ENCODE peak calls at places on chromosomes 4 and X, in ten cellular contexts. One of them, this sample, is unnamed. For H3K36me3, the result is how much of the 10 kb centered on the place peaks cover.

GRCh38 chr4:118834960-118835895 is 698 bp downstream of the SEC24D start:
- DNase-seq in cardiac muscle cell: peak
- DNase-seq in psoas muscle: peak
- DNase-seq in fibroblast of lung: peak
- DNase-seq in neural progenitor cell: peak
- DNase-seq in bronchial epithelial cell: peak
- DNase-seq in sigmoid colon: peak
- DNase-seq in hepatocyte: peak
- DNase-seq in thoracic aorta: peak
- DNase-seq in left lung: peak
- DNase-seq in this sample: peak

GRCh38 chr4:4443821-4444220 is 56.9 kb downstream of the NSG1 start:
- DNase-seq in cardiac muscle cell: no peak
- DNase-seq in psoas muscle: no peak
- DNase-seq in fibroblast of lung: peak
- DNase-seq in neural progenitor cell: no peak
- DNase-seq in bronchial epithelial cell: no peak
- DNase-seq in sigmoid colon: no peak
- DNase-seq in hepatocyte: peak
- DNase-seq in thoracic aorta: no peak
- DNase-seq in left lung: no peak
- DNase-seq in this sample: no peak

GRCh38 chrX:110081740-110082139 is 78.8 kb downstream of the TMEM164 start:
- DNase-seq in cardiac muscle cell: no peak
- DNase-seq in psoas muscle: peak
- DNase-seq in fibroblast of lung: peak
- DNase-seq in neural progenitor cell: no peak
- DNase-seq in bronchial epithelial cell: peak
- DNase-seq in sigmoid colon: peak
- DNase-seq in hepatocyte: no peak
- DNase-seq in thoracic aorta: no peak
- DNase-seq in left lung: no peak
- DNase-seq in this sample: no peak

GRCh38 chrX:104104676-104105075 is 7.6 kb upstream of the ZCCHC18 start:
- DNase-seq in cardiac muscle cell: no peak
- DNase-seq in psoas muscle: no peak
- DNase-seq in fibroblast of lung: no peak
- DNase-seq in neural progenitor cell: no peak
- DNase-seq in bronchial epithelial cell: no peak
- DNase-seq in sigmoid colon: no peak
- DNase-seq in hepatocyte: no peak
- DNase-seq in thoracic aorta: no peak
- DNase-seq in left lung: no peak
- DNase-seq in this sample: no peak

GRCh38 chr4:74659576-74660411 is 134.5 kb downstream of the BTC start:
- DNase-seq in cardiac muscle cell: no peak
- DNase-seq in psoas muscle: no peak
- DNase-seq in fibroblast of lung: peak
- DNase-seq in neural progenitor cell: no peak
- DNase-seq in bronchial epithelial cell: peak
- DNase-seq in sigmoid colon: no peak
- DNase-seq in hepatocyte: peak
- DNase-seq in thoracic aorta: no peak
- DNase-seq in left lung: no peak
- DNase-seq in this sample: peak

GRCh38 chr4:16224264-16224663 is 2.0 kb downstream of the TAPT1 start:
- DNase-seq in cardiac muscle cell: no peak
- DNase-seq in psoas muscle: no peak
- DNase-seq in fibroblast of lung: no peak
- DNase-seq in neural progenitor cell: peak
- DNase-seq in bronchial epithelial cell: no peak
- DNase-seq in sigmoid colon: no peak
- DNase-seq in hepatocyte: no peak
- DNase-seq in thoracic aorta: no peak
- DNase-seq in left lung: no peak
- DNase-seq in this sample: no peak

GRCh38 chrX:1462596-1463251 is 10.0 kb upstream of the ASMTL start:
- DNase-seq in cardiac muscle cell: no peak
- DNase-seq in psoas muscle: no peak
- DNase-seq in fibroblast of lung: peak
- DNase-seq in neural progenitor cell: no peak
- DNase-seq in bronchial epithelial cell: peak
- DNase-seq in sigmoid colon: peak
- DNase-seq in hepatocyte: peak
- DNase-seq in thoracic aorta: no peak
- DNase-seq in left lung: no peak
- DNase-seq in this sample: no peak

GRCh38 chr4:184246426-184246825 is 28.8 kb upstream of the ENPP6 start:
- DNase-seq in cardiac muscle cell: no peak
- DNase-seq in psoas muscle: no peak
- DNase-seq in fibroblast of lung: no peak
- DNase-seq in neural progenitor cell: no peak
- DNase-seq in bronchial epithelial cell: no peak
- DNase-seq in sigmoid colon: no peak
- DNase-seq in hepatocyte: no peak
- DNase-seq in thoracic aorta: no peak
- DNase-seq in left lung: no peak
- DNase-seq in this sample: no peak

GRCh38 chr4:158783775-158784174 is 14.9 kb downstream of the FNIP2 start:
- DNase-seq in cardiac muscle cell: no peak
- DNase-seq in psoas muscle: no peak
- DNase-seq in fibroblast of lung: peak
- DNase-seq in neural progenitor cell: no peak
- DNase-seq in bronchial epithelial cell: peak
- DNase-seq in sigmoid colon: no peak
- DNase-seq in hepatocyte: no peak
- DNase-seq in thoracic aorta: no peak
- DNase-seq in left lung: no peak
- DNase-seq in this sample: no peak

GRCh38 chr4:101782546-101782945 is 8.0 kb upstream of the BANK1 start:
- DNase-seq in cardiac muscle cell: no peak
- DNase-seq in psoas muscle: no peak
- DNase-seq in fibroblast of lung: no peak
- DNase-seq in neural progenitor cell: no peak
- DNase-seq in bronchial epithelial cell: peak
- DNase-seq in sigmoid colon: no peak
- DNase-seq in hepatocyte: no peak
- DNase-seq in thoracic aorta: no peak
- DNase-seq in left lung: no peak
- DNase-seq in this sample: no peak

GRCh38 chr4:79319975-79320374 is 5.9 kb downstream of the NAA11 start:
- DNase-seq in cardiac muscle cell: no peak
- DNase-seq in psoas muscle: no peak
- DNase-seq in fibroblast of lung: no peak
- DNase-seq in neural progenitor cell: no peak
- DNase-seq in bronchial epithelial cell: no peak
- DNase-seq in sigmoid colon: no peak
- DNase-seq in hepatocyte: no peak
- DNase-seq in thoracic aorta: no peak
- DNase-seq in left lung: no peak
- DNase-seq in this sample: no peak

GRCh38 chr4:7418131-7418943 is 16.4 kb downstream of the PSAPL1 start:
- DNase-seq in cardiac muscle cell: no peak
- DNase-seq in psoas muscle: no peak
- DNase-seq in fibroblast of lung: no peak
- DNase-seq in neural progenitor cell: no peak
- DNase-seq in bronchial epithelial cell: no peak
- DNase-seq in sigmoid colon: peak
- DNase-seq in hepatocyte: no peak
- DNase-seq in thoracic aorta: no peak
- DNase-seq in left lung: no peak
- DNase-seq in this sample: no peak

GRCh38 chr4:69640289-69640688 is 847 bp upstream of the UGT2A2 start:
- DNase-seq in cardiac muscle cell: no peak
- DNase-seq in psoas muscle: no peak
- DNase-seq in fibroblast of lung: no peak
- DNase-seq in neural progenitor cell: no peak
- DNase-seq in bronchial epithelial cell: peak
- DNase-seq in sigmoid colon: no peak
- DNase-seq in hepatocyte: no peak
- DNase-seq in thoracic aorta: no peak
- DNase-seq in left lung: no peak
- DNase-seq in this sample: no peak

GRCh38 chr4:128454281-128455075 is 166.9 kb upstream of the PGRMC2 start:
- DNase-seq in cardiac muscle cell: peak
- DNase-seq in psoas muscle: peak
- DNase-seq in fibroblast of lung: peak
- DNase-seq in neural progenitor cell: peak
- DNase-seq in bronchial epithelial cell: peak
- DNase-seq in sigmoid colon: peak
- DNase-seq in hepatocyte: peak
- DNase-seq in thoracic aorta: peak
- DNase-seq in left lung: no peak
- DNase-seq in this sample: peak

GRCh38 chr4:70704333-70705145 is 16.2 kb downstream of the UTP3 start:
- DNase-seq in cardiac muscle cell: peak
- DNase-seq in psoas muscle: peak
- DNase-seq in fibroblast of lung: peak
- DNase-seq in neural progenitor cell: peak
- DNase-seq in bronchial epithelial cell: no peak
- DNase-seq in sigmoid colon: peak
- DNase-seq in hepatocyte: peak
- DNase-seq in thoracic aorta: no peak
- DNase-seq in left lung: peak
- DNase-seq in this sample: no peak

GRCh38 chrX:37423864-37424569 is 74.9 kb downstream of the PRRG1 start:
- DNase-seq in cardiac muscle cell: no peak
- DNase-seq in psoas muscle: no peak
- DNase-seq in fibroblast of lung: peak
- DNase-seq in neural progenitor cell: no peak
- DNase-seq in bronchial epithelial cell: peak
- DNase-seq in sigmoid colon: no peak
- DNase-seq in hepatocyte: no peak
- DNase-seq in thoracic aorta: no peak
- DNase-seq in left lung: no peak
- DNase-seq in this sample: no peak

GRCh38 chr4:177308125-177308524 is 1.5 kb upstream of the NEIL3 start:
- DNase-seq in cardiac muscle cell: no peak
- DNase-seq in psoas muscle: no peak
- DNase-seq in fibroblast of lung: peak
- DNase-seq in neural progenitor cell: no peak
- DNase-seq in bronchial epithelial cell: peak
- DNase-seq in sigmoid colon: no peak
- DNase-seq in hepatocyte: no peak
- DNase-seq in thoracic aorta: no peak
- DNase-seq in left lung: no peak
- DNase-seq in this sample: peak

GRCh38 chrX:24260827-24261550 is 52.9 kb downstream of the SUPT20HL2 start:
- DNase-seq in cardiac muscle cell: no peak
- DNase-seq in psoas muscle: no peak
- DNase-seq in fibroblast of lung: peak
- DNase-seq in neural progenitor cell: no peak
- DNase-seq in bronchial epithelial cell: no peak
- DNase-seq in sigmoid colon: peak
- DNase-seq in hepatocyte: peak
- DNase-seq in thoracic aorta: no peak
- DNase-seq in left lung: no peak
- DNase-seq in this sample: no peak

GRCh38 chr4:180057198-180057821 is 2185.9 kb upstream of the TENM3 start:
- DNase-seq in cardiac muscle cell: peak
- DNase-seq in psoas muscle: no peak
- DNase-seq in fibroblast of lung: peak
- DNase-seq in neural progenitor cell: peak
- DNase-seq in bronchial epithelial cell: no peak
- DNase-seq in sigmoid colon: no peak
- DNase-seq in hepatocyte: no peak
- DNase-seq in thoracic aorta: no peak
- DNase-seq in left lung: no peak
- DNase-seq in this sample: no peak
- H3K4me3 ChIP-seq in cardiac muscle cell: peak
- H3K4me3 ChIP-seq in psoas muscle: peak
- H3K4me3 ChIP-seq in fibroblast of lung: no peak
- H3K4me3 ChIP-seq in neural progenitor cell: peak
- H3K4me3 ChIP-seq in bronchial epithelial cell: no peak
- H3K4me3 ChIP-seq in sigmoid colon: no peak
- H3K4me3 ChIP-seq in hepatocyte: peak
- H3K4me3 ChIP-seq in thoracic aorta: peak
- H3K4me3 ChIP-seq in left lung: peak
- H3K4me3 ChIP-seq in this sample: no peak

DNA sequence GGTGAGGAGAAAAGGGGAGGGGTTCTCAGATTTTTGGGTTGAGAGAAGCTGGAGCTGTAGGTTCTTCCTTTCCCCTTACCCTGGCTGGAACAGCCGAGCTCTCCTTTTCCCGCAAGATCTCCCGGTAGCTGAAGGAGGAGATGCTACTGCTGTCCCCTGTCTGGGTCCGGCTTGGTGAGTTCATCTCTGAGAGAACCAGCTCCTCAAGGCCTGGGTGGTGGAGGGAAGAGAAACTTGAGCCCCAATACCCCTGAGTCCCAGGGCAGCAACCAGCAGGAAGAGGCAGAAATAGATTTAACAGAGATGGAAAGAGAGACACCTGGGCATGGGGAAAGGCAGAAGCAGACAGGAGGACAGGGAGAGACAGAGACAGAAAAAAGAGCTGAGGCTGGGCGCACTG is 6.6 kb upstream of the KCND1 start:
- DNase-seq in cardiac muscle cell: no peak
- DNase-seq in psoas muscle: no peak
- DNase-seq in fibroblast of lung: no peak
- DNase-seq in neural progenitor cell: no peak
- DNase-seq in bronchial epithelial cell: no peak
- DNase-seq in sigmoid colon: no peak
- DNase-seq in hepatocyte: no peak
- DNase-seq in thoracic aorta: no peak
- DNase-seq in left lung: no peak
- DNase-seq in this sample: no peak
- H3K36me3 ChIP-seq in cardiac muscle cell: under half
- H3K36me3 ChIP-seq in psoas muscle: under half
- H3K36me3 ChIP-seq in fibroblast of lung: under half
- H3K36me3 ChIP-seq in neural progenitor cell: under half
- H3K36me3 ChIP-seq in bronchial epithelial cell: under half
- H3K36me3 ChIP-seq in sigmoid colon: under half
- H3K36me3 ChIP-seq in hepatocyte: under half
- H3K36me3 ChIP-seq in thoracic aorta: under half
- H3K36me3 ChIP-seq in left lung: half or more
- H3K36me3 ChIP-seq in this sample: under half

GRCh38 chr4:90357117-90357710 is 230.0 kb downstream of the CCSER1 start:
- DNase-seq in cardiac muscle cell: peak
- DNase-seq in psoas muscle: no peak
- DNase-seq in fibroblast of lung: peak
- DNase-seq in neural progenitor cell: peak
- DNase-seq in bronchial epithelial cell: peak
- DNase-seq in sigmoid colon: no peak
- DNase-seq in hepatocyte: peak
- DNase-seq in thoracic aorta: no peak
- DNase-seq in left lung: no peak
- DNase-seq in this sample: peak
- TF ChIP-seq CTCF in cardiac muscle cell: peak
- TF ChIP-seq CTCF in psoas muscle: peak
- TF ChIP-seq CTCF in fibroblast of lung: peak
- TF ChIP-seq CTCF in neural progenitor cell: peak
- TF ChIP-seq CTCF in bronchial epithelial cell: peak
- TF ChIP-seq CTCF in sigmoid colon: no peak
- TF ChIP-seq CTCF in hepatocyte: peak
- TF ChIP-seq CTCF in thoracic aorta: no peak
- TF ChIP-seq CTCF in left lung: no peak
- TF ChIP-seq CTCF in this sample: peak

DNA sequence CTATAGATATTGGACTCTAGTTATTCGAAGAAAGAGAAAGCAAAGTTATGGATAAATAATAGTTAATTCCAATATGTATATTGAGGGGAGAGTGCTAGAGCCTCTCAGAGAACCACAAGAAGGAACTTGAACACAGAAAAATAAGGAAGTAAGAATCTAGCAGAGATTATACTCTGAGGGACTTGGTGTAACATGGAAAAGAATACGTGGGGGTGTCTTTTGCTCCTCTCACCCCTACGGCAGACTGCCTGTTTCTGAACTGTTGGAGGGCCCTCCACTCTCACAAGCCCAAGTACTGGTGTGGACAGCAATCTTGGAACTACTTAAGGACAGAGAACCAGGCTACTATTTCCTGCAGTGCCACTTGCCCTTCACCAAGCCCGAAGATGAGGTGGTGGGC is 1174.4 kb upstream of the PCDH10 start:
- DNase-seq in cardiac muscle cell: no peak
- DNase-seq in psoas muscle: no peak
- DNase-seq in fibroblast of lung: no peak
- DNase-seq in neural progenitor cell: no peak
- DNase-seq in bronchial epithelial cell: no peak
- DNase-seq in sigmoid colon: no peak
- DNase-seq in hepatocyte: no peak
- DNase-seq in thoracic aorta: no peak
- DNase-seq in left lung: no peak
- DNase-seq in this sample: no peak
- H3K4me3 ChIP-seq in cardiac muscle cell: no peak
- H3K4me3 ChIP-seq in psoas muscle: peak
- H3K4me3 ChIP-seq in fibroblast of lung: peak
- H3K4me3 ChIP-seq in neural progenitor cell: no peak
- H3K4me3 ChIP-seq in bronchial epithelial cell: peak
- H3K4me3 ChIP-seq in sigmoid colon: no peak
- H3K4me3 ChIP-seq in hepatocyte: no peak
- H3K4me3 ChIP-seq in thoracic aorta: peak
- H3K4me3 ChIP-seq in left lung: no peak
- H3K4me3 ChIP-seq in this sample: peak

This sample was measured in BJ.